ENCODE peak calls at places on chromosomes 4 and X, in ten cellular contexts. T is HTR-8/SVneo, F is adipocyte, O is Kasumi-1, G is nucleus accumbens, H is fibroblast of the aortic adventitia, U is Calu3, M is GM23338, B is HepG2, J is A172. C is an unnamed sample.

GRCh38 chr4:21752616-21753015 is 196.0 kb downstream of the KCNIP4 start:
- DNase-seq in T (no peak), F (peak), O (no peak), G (no peak), H (no peak), U (no peak), M (no peak), B (no peak), J (no peak), C (no peak)

GRCh38 chr4:105036991-105037390 is 109.7 kb upstream of the TET2 start:
- DNase-seq in T (no peak), F (no peak), O (no peak), G (no peak), H (no peak), U (no peak), M (no peak), B (no peak), J (no peak), C (no peak)

GRCh38 chrX:67614414-67614813 is 70.6 kb downstream of the AR start:
- DNase-seq in T (no peak), F (peak), O (no peak), G (no peak), H (peak), U (no peak), M (no peak), B (no peak), J (no peak), C (no peak)

GRCh38 chrX:153423652-153424051 is 12.4 kb downstream of the ZFP92 start:
- DNase-seq in T (no peak), F (peak), O (no peak), G (peak), H (peak), U (no peak), M (no peak), B (no peak), J (no peak), C (no peak)

GRCh38 chr4:186104114-186104894 is at the start of gene FAM149A:
- DNase-seq in T (peak), F (peak), O (no peak), G (peak), H (no peak), U (peak), M (peak), B (no peak), J (no peak), C (peak)

GRCh38 chr4:146119845-146120404 is 55.6 kb upstream of the LSM6 start:
- DNase-seq in T (no peak), F (no peak), O (no peak), G (no peak), H (no peak), U (no peak), M (no peak), B (no peak), J (no peak), C (no peak)

GRCh38 chr4:107050525-107051135 is 14.5 kb upstream of the DKK2 start:
- DNase-seq in T (no peak), F (peak), O (peak), G (no peak), H (peak), U (no peak), M (peak), B (peak), J (no peak), C (no peak)

GRCh38 chr4:130568746-130569145 is 1472.8 kb downstream of the C4orf33 start:
- DNase-seq in T (no peak), F (no peak), O (no peak), G (no peak), H (no peak), U (no peak), M (no peak), B (no peak), J (no peak), C (no peak)

GRCh38 chr4:182600093-182600492 is 317.1 kb downstream of the DCTD start:
- DNase-seq in T (no peak), F (no peak), O (no peak), G (no peak), H (no peak), U (no peak), M (no peak), B (no peak), J (no peak), C (no peak)

GRCh38 chr4:48720459-48720858 is 59.6 kb downstream of the FRYL start:
- DNase-seq in T (no peak), F (no peak), O (no peak), G (no peak), H (no peak), U (no peak), M (no peak), B (no peak), J (no peak), C (no peak)

GRCh38 chr4:7155611-7156071 is 36.7 kb upstream of the SORCS2 start:
- DNase-seq in T (no peak), F (no peak), O (no peak), G (no peak), H (peak), U (no peak), M (no peak), B (no peak), J (peak), C (no peak)

GRCh38 chrX:69072486-69073006 is 92.7 kb downstream of the PJA1 start:
- DNase-seq in T (no peak), F (no peak), O (no peak), G (no peak), H (no peak), U (no peak), M (no peak), B (no peak), J (no peak), C (no peak)

GRCh38 chr4:89619230-89619962 is 217.6 kb downstream of the SNCA start:
- DNase-seq in T (no peak), F (no peak), O (no peak), G (no peak), H (no peak), U (no peak), M (no peak), B (no peak), J (no peak), C (no peak)

GRCh38 chrX:70176938-70177533 is at the start of gene DGAT2L6:
- DNase-seq in T (no peak), F (no peak), O (no peak), G (no peak), H (no peak), U (no peak), M (no peak), B (no peak), J (no peak), C (no peak)

GRCh38 chr4:88780389-88780788 is 82.8 kb upstream of the NAP1L5 start:
- DNase-seq in T (no peak), F (no peak), O (no peak), G (no peak), H (no peak), U (no peak), M (no peak), B (no peak), J (no peak), C (no peak)

GRCh38 chrX:12567857-12568256 is 223.4 kb upstream of the PRPS2 start:
- DNase-seq in T (no peak), F (peak), O (no peak), G (no peak), H (peak), U (peak), M (peak), B (no peak), J (peak), C (no peak)

GRCh38 chrX:11435568-11435967 is 142.4 kb downstream of the AMELX start:
- DNase-seq in T (no peak), F (peak), O (no peak), G (no peak), H (peak), U (no peak), M (no peak), B (no peak), J (peak), C (no peak)

GRCh38 chr4:134762053-134762452 is 560.5 kb upstream of the PABPC4L start:
- DNase-seq in T (no peak), F (no peak), O (no peak), G (no peak), H (no peak), U (no peak), M (peak), B (peak), J (no peak), C (no peak)

GRCh38 chrX:9267415-9267814 is 197.4 kb upstream of the TBL1X start:
- DNase-seq in T (no peak), F (no peak), O (no peak), G (no peak), H (no peak), U (no peak), M (no peak), B (peak), J (no peak), C (no peak)

GRCh38 chr4:94995684-94996394 is 238.1 kb downstream of the BMPR1B start:
- DNase-seq in T (no peak), F (peak), O (no peak), G (peak), H (peak), U (no peak), M (peak), B (no peak), J (peak), C (no peak)

GRCh38 chr4:88104902-88105610 is 53.4 kb downstream of the ABCG2 start:
- DNase-seq in T (peak), F (peak), O (no peak), G (no peak), H (peak), U (no peak), M (no peak), B (no peak), J (peak), C (no peak)

GRCh38 chrX:151742311-151742710 is 7.8 kb downstream of the CNGA2 start:
- DNase-seq in T (no peak), F (no peak), O (no peak), G (no peak), H (no peak), U (no peak), M (no peak), B (no peak), J (no peak), C (no peak)

GRCh38 chr4:112109455-112110425 is 35.5 kb upstream of the FAM241A start:
- DNase-seq in T (no peak), F (peak), O (no peak), G (no peak), H (peak), U (no peak), M (no peak), B (peak), J (peak), C (no peak)

GRCh38 chrX:8748855-8749254 is 16.9 kb upstream of the ANOS1 start:
- DNase-seq in T (peak), F (peak), O (peak), G (no peak), H (peak), U (peak), M (peak), B (no peak), J (peak), C (no peak)

GRCh38 chrX:47321386-47321785 is 49.0 kb upstream of the ZNF157 start:
- DNase-seq in T (no peak), F (peak), O (no peak), G (peak), H (peak), U (no peak), M (peak), B (no peak), J (no peak), C (no peak)